ENCODE peak calls at places on chromosomes 1 and 21, in four cellular contexts. W, F, I and V are unnamed samples.

GRCh38 chr21:29290245-29290644 is 8.5 kb upstream of the BACH1 start:
- DNase-seq in W (no peak), F (no peak), I (no peak), V (no peak)

GRCh38 chr21:35025206-35026152 is 23.6 kb downstream of the RUNX1 start:
- DNase-seq in W (no peak), F (no peak), I (no peak), V (no peak)

GRCh38 chr1:202283379-202283844 is 58.3 kb downstream of the UBE2T start:
- DNase-seq in W (no peak), F (no peak), I (peak; percentile 28), V (no peak)

GRCh38 chr21:45811136-45811535 is 167.6 kb downstream of the PCBP3 start:
- DNase-seq in W (no peak), F (no peak), I (no peak), V (no peak)

GRCh38 chr1:17232759-17233661 is 15.9 kb upstream of the PADI3 start:
- DNase-seq in W (no peak), F (no peak), I (peak; percentile 61), V (no peak)

GRCh38 chr1:19028546-19029129 is 72.2 kb upstream of the IFFO2 start:
- DNase-seq in W (no peak), F (no peak), I (no peak), V (peak; percentile 15)

GRCh38 chr1:36055706-36056105 is 28.2 kb upstream of the TEKT2 start:
- DNase-seq in W (no peak), F (no peak), I (no peak), V (no peak)

GRCh38 chr1:155070721-155071556 is 7.4 kb downstream of the EFNA4 start:
- DNase-seq in W (peak; percentile 83), F (peak; percentile 88), I (no peak), V (peak; percentile 95)

GRCh38 chr1:44801491-44802305 is 1.5 kb downstream of the PLK3 start:
- DNase-seq in W (no peak), F (peak; percentile 79), I (no peak), V (no peak)

GRCh38 chr1:179586107-179586823 is 5.4 kb upstream of the TDRD5 start:
- DNase-seq in W (peak; percentile 85), F (peak; percentile 78), I (peak; percentile 44), V (peak; percentile 91)

GRCh38 chr1:235206533-235207201 is 45.6 kb upstream of the RBM34 start:
- DNase-seq in W (no peak), F (no peak), I (no peak), V (no peak)

GRCh38 chr1:3903141-3904005 is 3.3 kb upstream of the C1orf174 start:
- DNase-seq in W (peak; percentile 57), F (peak; percentile 59), I (no peak), V (no peak)

GRCh38 chr1:161725888-161726630 is 4.7 kb downstream of the FCRLB start:
- DNase-seq in W (peak; percentile 48), F (peak; percentile 69), I (peak; percentile 60), V (peak; percentile 87)

GRCh38 chr1:112840631-112841624 is 115.1 kb downstream of the SLC16A1 start:
- DNase-seq in W (no peak), F (no peak), I (no peak), V (no peak)

GRCh38 chr1:202578001-202578500 is 132.2 kb downstream of the SYT2 start:
- DNase-seq in W (no peak), F (no peak), I (no peak), V (no peak)

GRCh38 chr21:17560377-17560776 is 47.5 kb downstream of the CXADR start:
- DNase-seq in W (no peak), F (no peak), I (no peak), V (no peak)

GRCh38 chr21:36835383-36835795 is 131.1 kb downstream of the HLCS start:
- DNase-seq in W (no peak), F (no peak), I (no peak), V (no peak)

GRCh38 chr1:156004843-156005593 is 15.7 kb downstream of the SSR2 start:
- DNase-seq in W (peak; percentile 57), F (no peak), I (no peak), V (no peak)

GRCh38 chr1:37561794-37562132 is 5.0 kb downstream of the DNALI1 start:
- DNase-seq in W (no peak), F (no peak), I (peak; percentile 47), V (no peak)

DNA sequence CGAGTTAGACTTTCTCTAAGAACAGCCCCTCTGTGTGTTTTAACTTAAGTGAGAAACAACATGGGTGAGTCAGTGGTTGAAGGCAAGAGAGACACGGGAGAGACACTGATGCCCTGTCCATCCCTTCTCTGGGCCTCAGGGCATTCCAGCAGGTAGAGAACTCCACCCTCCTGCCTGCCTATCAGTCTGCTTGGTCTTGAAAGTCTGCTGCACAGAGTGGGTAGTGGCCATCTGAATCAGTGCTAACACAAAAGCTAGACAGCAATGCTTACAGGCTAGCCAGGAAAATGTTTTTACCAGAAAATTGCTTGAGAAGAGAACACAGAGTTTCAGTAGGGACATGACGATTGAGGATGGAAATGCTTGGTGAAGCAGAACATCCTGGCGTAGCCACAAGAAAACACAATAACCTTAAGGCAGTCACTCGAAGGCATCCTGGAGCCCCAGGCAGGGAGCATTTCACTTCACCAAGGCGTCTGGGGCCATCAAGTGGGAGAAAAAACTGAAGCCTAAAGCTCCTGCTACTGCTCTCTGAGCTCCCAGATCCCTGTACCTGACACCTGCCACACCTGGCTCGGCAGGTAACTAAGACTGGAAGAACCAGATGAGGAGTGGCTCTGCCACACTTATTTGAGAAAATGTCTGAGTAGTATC is 17.9 kb upstream of the LBR start:
- DNase-seq in W (no peak), F (peak; percentile 46), I (no peak), V (no peak)
- H3K27ac ChIP-seq in W (peak overlapping the region; percentile 88), F (peak overlapping the region; percentile 50), I (no peak overlapping the region), V (peak overlapping the region; percentile 83)

GRCh38 chr1:237016626-237017025 is 12.4 kb upstream of the MT1HL1 start:
- DNase-seq in W (no peak), F (no peak), I (no peak), V (no peak)

GRCh38 chr1:237012361-237012760 is 8.1 kb upstream of the MT1HL1 start:
- DNase-seq in W (no peak), F (no peak), I (no peak), V (no peak)

GRCh38 chr1:237011432-237011831 is 7.2 kb upstream of the MT1HL1 start:
- DNase-seq in W (no peak), F (no peak), I (no peak), V (no peak)

GRCh38 chr1:237013608-237014007 is 9.4 kb upstream of the MT1HL1 start:
- DNase-seq in W (no peak), F (no peak), I (no peak), V (no peak)

DNA sequence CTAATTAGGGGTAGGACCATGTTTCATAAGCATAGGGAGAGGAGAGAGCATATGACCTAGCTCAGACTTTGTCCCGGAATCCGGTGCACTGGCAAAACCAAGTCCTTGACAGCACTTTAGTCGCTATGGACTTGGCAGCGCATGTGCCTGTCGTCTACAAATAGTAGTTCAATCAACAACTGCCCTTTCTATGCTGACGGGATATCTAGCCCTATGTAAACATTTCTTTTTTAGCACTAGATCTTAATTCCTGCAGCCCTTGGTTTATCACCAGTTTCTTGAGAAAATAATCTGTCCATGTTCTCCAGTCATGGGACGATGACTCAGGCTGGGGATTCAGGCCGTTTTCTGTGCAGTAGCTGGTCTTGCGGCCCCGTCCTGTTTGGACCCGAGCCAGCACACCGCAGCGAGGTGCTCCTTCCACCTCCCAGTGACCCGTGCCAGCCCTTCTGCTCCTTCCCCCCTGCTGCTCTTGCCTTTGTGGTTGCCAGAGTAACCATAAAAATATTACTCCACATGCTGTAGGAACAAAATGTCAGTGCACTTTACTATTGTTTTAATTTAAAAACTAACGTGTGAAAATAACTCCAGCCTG is 8.6 kb upstream of the MT1HL1 start:
- DNase-seq in W (peak; percentile 80), F (no peak), I (peak; percentile 59), V (peak; percentile 83)
- TF ChIP-seq EP300 in W (peak; percentile 38), F (no peak), I (no peak), V (no peak)

GRCh38 chr1:58895559-58896135 is 111.8 kb upstream of the JUN start:
- DNase-seq in W (no peak), F (no peak), I (no peak), V (peak; percentile 16)

GRCh38 chr1:58893257-58893869 is 109.5 kb upstream of the JUN start:
- DNase-seq in W (peak; percentile 91), F (peak; percentile 68), I (no peak), V (peak; percentile 57)

GRCh38 chr1:58898739-58899580 is 115.1 kb upstream of the JUN start:
- DNase-seq in W (no peak), F (no peak), I (no peak), V (peak; percentile 73)

GRCh38 chr1:58895082-58895481 is 111.2 kb upstream of the JUN start:
- DNase-seq in W (no peak), F (no peak), I (no peak), V (no peak)

DNA sequence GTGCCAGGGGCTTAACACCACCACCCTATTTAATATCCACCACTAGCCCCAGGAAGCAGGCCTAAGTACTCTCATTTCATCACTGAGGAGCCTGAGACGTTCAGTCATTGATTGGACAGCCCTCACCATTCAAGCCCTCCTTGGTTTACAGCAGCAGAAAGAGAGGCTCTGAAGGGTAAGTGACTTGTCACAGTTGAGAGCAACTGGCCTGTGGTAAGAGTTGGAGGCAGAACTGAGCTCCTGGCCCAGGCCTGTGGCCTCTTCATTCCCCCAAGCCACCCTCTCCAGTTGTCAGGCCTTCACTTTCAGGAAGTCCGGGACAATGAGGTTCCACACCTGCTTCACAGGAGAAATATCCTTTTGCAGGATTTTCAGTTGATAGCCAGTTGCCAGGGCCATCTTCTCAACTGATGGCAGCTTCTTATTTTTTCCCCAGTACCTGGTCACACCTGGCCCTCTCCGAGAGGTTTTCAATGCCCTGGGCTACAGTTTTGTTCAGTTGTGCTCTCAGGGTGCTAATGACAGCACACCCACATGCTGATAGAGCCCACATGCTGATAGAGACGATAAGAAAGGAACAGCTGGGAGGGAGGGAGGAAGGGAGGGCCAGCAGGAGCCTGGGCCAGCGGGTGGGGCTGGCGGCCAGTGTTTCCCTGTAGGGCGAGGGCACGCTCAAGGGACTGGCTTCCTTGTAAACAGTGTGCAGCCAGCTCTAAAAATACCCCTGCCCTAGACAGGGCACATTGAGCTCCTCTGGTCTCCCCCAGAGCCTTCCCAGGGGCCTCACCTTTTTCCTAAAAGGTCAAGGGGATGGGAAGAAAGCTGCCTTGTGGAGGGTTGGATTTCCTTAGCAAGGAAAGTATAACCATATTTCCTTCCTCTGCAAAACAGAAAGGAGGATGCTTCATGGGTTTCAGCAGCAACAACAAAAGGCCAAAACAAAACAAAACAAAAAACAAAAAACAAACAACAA is 112.7 kb upstream of the JUN start:
- DNase-seq in W (peak; percentile 89), F (peak; percentile 68), I (no peak), V (peak; percentile 86)
- H3K4me1 ChIP-seq in W (peaks cover 86% of the 10 kb centered on the region), F (peaks cover 56% of the 10 kb centered on the region), I (peaks cover 34% of the 10 kb centered on the region), V (peaks cover 73% of the 10 kb centered on the region)

GRCh38 chr1:198540580-198540979 is at the start of gene ATP6V1G3:
- DNase-seq in W (no peak), F (no peak), I (no peak), V (no peak)
- H3K27ac ChIP-seq in W (no peak within 1 kb of the TSS), F (no peak within 1 kb of the TSS), I (no peak within 1 kb of the TSS), V (no peak within 1 kb of the TSS)

DNA sequence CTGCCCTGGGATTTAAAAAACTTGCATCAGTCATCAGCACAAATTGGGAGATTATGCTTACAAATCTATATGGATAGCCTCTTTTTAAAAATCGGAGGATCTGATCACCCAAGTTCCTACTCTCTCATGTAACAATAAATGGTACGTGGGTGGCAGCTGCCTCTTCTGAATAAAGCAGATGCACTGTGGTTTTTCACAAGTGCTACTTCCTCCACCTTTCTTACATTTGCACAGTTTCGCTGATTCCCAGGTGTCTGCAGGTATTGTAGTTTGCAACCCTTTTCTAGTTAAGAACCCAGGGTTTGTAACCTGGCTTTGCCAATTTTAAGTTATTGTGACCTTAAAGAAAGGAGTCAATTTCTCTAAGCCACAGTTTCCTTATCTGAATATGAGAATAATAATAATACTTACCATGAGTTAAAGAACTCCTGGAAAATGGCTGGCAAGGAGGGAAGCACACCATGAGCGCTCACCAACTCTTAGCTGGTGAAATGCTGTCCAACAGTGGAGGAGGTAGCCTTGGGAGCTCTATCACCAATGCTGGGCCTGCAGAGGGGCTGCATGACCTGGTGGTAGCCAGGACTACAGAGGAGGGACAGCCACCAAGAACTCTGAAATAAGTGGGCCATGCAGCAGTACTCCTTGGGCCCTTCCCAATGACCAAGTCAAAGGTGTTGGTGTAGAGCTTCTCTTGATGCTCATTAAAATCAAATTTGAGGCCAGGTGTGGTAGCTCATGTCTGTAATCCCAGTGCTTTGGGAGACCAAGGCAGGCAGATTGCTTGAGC is 30.2 kb upstream of the KCNA2 start:
- DNase-seq in W (no peak), F (no peak), I (no peak), V (no peak)
- TF ChIP-seq EP300 in W (no peak), F (no peak), I (no peak), V (no peak)